ENCODE peak calls at places on chromosome 20, in five cellular contexts. A is right atrium auricular region, L is breast epithelium, E is colonic mucosa, J is HCT116. Z is an unnamed sample. For H3K4me1, the result is how much of the 10 kb centered on the place peaks cover.

GRCh38 chr20:43189614-43190331 is at the start of gene PTPRT:
- DNase-seq in A (no peak), L (no peak), E (no peak), J (no peak), Z (no peak)

GRCh38 chr20:16662462-16662861 is 67.4 kb upstream of the SNRPB2 start:
- DNase-seq in A (no peak), L (no peak), E (no peak), J (no peak), Z (no peak)

GRCh38 chr20:25584905-25585704 is at the start of gene NINL:
- DNase-seq in A (no peak), L (peak), E (peak), J (no peak), Z (no peak)

GRCh38 chr20:47929368-47930115 is 144.3 kb upstream of the SULF2 start:
- DNase-seq in A (no peak), L (no peak), E (no peak), J (peak), Z (no peak)

GRCh38 chr20:37333848-37334318 is 12.1 kb upstream of the SRC start:
- DNase-seq in A (no peak), L (no peak), E (no peak), J (no peak), Z (no peak)

GRCh38 chr20:37152284-37152683 is 26.8 kb upstream of the RPN2 start:
- DNase-seq in A (no peak), L (no peak), E (no peak), J (no peak), Z (no peak)

GRCh38 chr20:51044796-51045195 is 21.9 kb upstream of the KCNG1 start:
- DNase-seq in A (no peak), L (no peak), E (no peak), J (no peak), Z (no peak)

GRCh38 chr20:51388227-51388626 is 154.3 kb downstream of the NFATC2 start:
- DNase-seq in A (no peak), L (no peak), E (no peak), J (no peak), Z (no peak)

GRCh38 chr20:45887346-45887715 is at the start of gene SPATA25:
- DNase-seq in A (no peak), L (no peak), E (no peak), J (no peak), Z (no peak)

GRCh38 chr20:52645822-52646221 is 326.3 kb upstream of the TSHZ2 start:
- DNase-seq in A (no peak), L (no peak), E (no peak), J (no peak), Z (no peak)

GRCh38 chr20:12535770-12536169 is 473.0 kb upstream of the SPTLC3 start:
- DNase-seq in A (no peak), L (no peak), E (no peak), J (no peak), Z (no peak)

GRCh38 chr20:13034936-13035335 is 26.2 kb downstream of the SPTLC3 start:
- DNase-seq in A (no peak), L (no peak), E (no peak), J (no peak), Z (no peak)

GRCh38 chr20:45104786-45105185 is 3.9 kb upstream of the KCNS1 start:
- DNase-seq in A (no peak), L (no peak), E (no peak), J (no peak), Z (no peak)

GRCh38 chr20:37902504-37903313 is at the start of gene VSTM2L:
- DNase-seq in A (no peak), L (no peak), E (no peak), J (no peak), Z (no peak)

GRCh38 chr20:19288061-19288460 is 75.6 kb downstream of the SLC24A3 start:
- DNase-seq in A (no peak), L (no peak), E (no peak), J (no peak), Z (no peak)

GRCh38 chr20:19288636-19289035 is 76.2 kb downstream of the SLC24A3 start:
- DNase-seq in A (no peak), L (no peak), E (no peak), J (no peak), Z (no peak)

GRCh38 chr20:19285424-19285823 is 73.0 kb downstream of the SLC24A3 start:
- DNase-seq in A (peak), L (no peak), E (no peak), J (no peak), Z (no peak)

GRCh38 chr20:19284400-19285178 is 72.1 kb downstream of the SLC24A3 start:
- DNase-seq in A (peak), L (no peak), E (no peak), J (no peak), Z (no peak)

GRCh38 chr20:19283503-19283902 is 71.1 kb downstream of the SLC24A3 start:
- DNase-seq in A (peak), L (no peak), E (no peak), J (no peak), Z (no peak)
- H3K4me3 ChIP-seq in A (no peak), L (no peak), E (no peak), J (no peak), Z (no peak)

DNA sequence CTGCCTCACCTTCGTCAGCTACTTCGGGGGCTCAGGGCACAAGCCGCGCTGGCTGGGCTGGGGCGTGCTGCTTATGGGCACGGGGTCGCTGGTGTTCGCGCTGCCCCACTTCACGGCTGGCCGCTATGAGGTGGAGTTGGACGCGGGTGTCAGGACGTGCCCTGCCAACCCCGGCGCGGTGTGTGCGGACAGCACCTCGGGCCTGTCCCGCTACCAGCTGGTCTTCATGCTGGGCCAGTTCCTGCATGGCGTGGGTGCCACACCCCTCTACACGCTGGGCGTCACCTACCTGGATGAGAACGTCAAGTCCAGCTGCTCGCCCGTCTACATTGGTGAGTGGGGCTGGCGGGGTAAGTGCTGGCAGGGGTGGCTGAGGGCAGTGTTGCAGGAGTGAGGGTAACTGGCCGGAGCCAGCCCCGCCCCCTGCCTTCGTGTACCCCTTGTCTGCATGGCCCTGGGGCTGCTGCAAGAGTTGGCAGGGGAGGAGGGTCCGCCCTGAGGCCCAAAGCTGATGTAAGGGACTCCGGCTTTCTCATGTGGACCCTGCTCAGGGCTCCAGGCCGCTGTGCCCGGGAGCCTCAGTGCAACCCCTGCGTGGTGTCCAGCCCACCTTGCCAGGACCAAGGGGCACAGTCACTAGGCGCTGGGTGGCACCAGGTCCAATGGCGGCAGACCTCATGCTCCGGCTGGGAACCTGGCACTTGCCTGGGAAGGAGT is 14.8 kb downstream of the SLCO4A1 start:
- DNase-seq in A (no peak), L (no peak), E (no peak), J (no peak), Z (no peak)
- H3K27ac ChIP-seq in A (no peak), L (no peak), E (no peak), J (no peak), Z (no peak)

GRCh38 chr20:62929051-62929538 is 2.8 kb upstream of the DIDO1 start:
- DNase-seq in A (no peak), L (peak), E (peak), J (no peak), Z (no peak)

GRCh38 chr20:62935204-62935967 is 2.6 kb upstream of the GID8 start:
- DNase-seq in A (no peak), L (no peak), E (no peak), J (no peak), Z (no peak)

GRCh38 chr20:62928246-62928939 is 2.1 kb upstream of the DIDO1 start:
- DNase-seq in A (no peak), L (no peak), E (no peak), J (no peak), Z (no peak)

GRCh38 chr20:62933966-62934365 is 4.0 kb upstream of the GID8 start:
- DNase-seq in A (no peak), L (no peak), E (no peak), J (no peak), Z (no peak)

GRCh38 chr20:62931464-62931863 is 5.2 kb upstream of the DIDO1 start:
- DNase-seq in A (no peak), L (no peak), E (no peak), J (no peak), Z (no peak)
- H3K4me1 ChIP-seq in A (half or more), L (under half), E (under half), J (half or more), Z (under half)

DNA sequence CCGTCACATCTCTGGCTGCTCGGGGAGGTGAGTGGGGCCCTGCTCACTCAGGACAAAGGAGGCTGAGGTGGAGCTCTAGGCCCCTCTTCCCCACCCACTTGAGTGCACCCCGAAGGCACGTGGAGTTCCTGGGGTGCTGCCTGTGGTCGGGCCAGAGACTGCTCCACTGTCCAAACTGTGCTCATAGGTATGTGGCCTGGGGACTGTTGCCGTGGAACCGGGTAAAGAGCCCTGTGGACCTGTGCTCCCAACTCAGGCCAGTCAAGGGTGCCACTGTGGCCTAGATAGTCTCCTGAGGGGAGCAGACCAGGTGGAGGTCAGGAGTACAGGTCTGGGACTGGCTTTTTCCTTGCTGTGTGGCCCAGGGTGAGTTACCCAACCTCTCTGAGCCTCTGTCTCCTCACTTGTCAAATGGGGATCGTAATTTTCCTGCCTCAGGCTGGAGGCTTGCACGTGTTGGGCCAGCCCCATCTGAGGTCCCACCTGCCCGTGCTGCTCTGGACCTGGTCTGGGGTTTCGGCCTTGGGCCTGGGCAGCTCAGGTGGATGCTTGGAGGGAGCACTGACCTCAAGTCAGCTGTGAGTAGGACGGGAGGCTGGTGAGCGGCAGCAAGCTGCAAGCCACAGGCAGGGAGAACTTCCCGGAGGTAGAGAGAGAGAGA is 12.4 kb upstream of the NPBWR2 start:
- DNase-seq in A (no peak), L (no peak), E (no peak), J (peak), Z (no peak)
- H3K4me3 ChIP-seq in A (peak), L (peak), E (no peak), J (no peak), Z (no peak)

GRCh38 chr20:57792386-57793095 is 82.7 kb upstream of the PMEPA1 start:
- DNase-seq in A (no peak), L (no peak), E (no peak), J (no peak), Z (no peak)

GRCh38 chr20:57790176-57790575 is 80.4 kb upstream of the PMEPA1 start:
- DNase-seq in A (no peak), L (no peak), E (no peak), J (no peak), Z (no peak)

GRCh38 chr20:57791178-57791945 is 81.5 kb upstream of the PMEPA1 start:
- DNase-seq in A (no peak), L (no peak), E (no peak), J (no peak), Z (no peak)

GRCh38 chr20:57793421-57793820 is 83.6 kb upstream of the PMEPA1 start:
- DNase-seq in A (no peak), L (no peak), E (no peak), J (no peak), Z (no peak)

DNA sequence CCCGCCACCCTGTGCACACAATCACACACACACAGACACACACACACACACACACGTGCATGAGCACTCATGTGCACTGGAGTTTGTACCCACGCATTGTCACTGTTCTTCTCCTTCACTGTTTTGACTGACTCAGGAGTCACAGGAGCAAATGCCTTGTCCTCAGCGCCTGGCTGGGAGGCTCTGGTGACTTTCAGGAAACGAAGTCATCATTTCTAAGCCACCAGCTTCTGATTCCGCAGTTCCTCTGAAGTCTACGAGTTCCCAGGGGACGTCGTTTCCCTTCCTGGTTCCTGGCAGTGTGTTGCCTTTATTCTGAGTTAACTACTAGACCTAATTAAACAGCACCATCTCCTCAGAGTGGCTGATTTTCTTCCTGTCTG is 82.1 kb upstream of the PMEPA1 start:
- DNase-seq in A (no peak), L (no peak), E (no peak), J (no peak), Z (no peak)
- H3K27ac ChIP-seq in A (no peak), L (peak), E (no peak), J (no peak), Z (no peak)

DNA sequence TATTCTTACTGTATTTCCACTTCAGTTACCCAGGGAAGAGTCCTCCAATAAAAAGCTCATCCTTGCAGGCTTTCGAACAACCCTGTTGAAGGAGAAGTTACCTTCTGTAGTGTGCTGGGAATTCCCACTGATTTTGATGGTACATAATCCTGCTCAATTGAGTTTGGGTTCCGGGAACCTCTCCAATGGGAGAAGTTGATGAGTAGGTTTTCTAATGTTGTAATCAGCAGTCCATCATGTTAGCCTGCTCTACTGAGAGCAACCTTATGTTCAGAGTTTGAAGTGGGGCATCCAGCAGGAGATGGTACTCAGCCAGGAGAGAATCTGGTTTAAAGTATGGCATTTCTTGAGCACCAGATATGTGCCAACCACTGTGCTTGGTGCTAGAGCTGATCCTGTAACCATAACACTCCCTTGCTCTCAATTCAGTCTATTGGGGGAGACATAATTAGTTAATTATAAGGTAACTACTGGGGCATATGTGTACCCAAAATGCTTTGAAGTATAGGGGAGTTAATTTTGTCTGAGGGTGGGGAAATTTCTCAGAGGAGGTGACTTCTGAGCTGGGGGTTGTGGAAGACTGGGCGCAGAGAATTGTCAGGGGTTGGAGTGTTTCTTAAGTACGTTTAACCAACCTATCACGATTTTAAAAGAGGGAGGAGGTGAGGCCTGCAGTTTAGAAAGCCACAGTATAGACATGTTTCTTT is 2.1 kb downstream of the TOP1 start:
- DNase-seq in A (no peak), L (no peak), E (no peak), J (no peak), Z (no peak)
- H3K4me1 ChIP-seq in A (half or more), L (under half), E (under half), J (under half), Z (under half)